ENCODE peak calls at places on chromosome 1, in five cellular contexts. X is left lung; F is naive thymus-derived CD8-positive, alpha-beta T cell; P is RWPE1; D is NCI-H1694 treated with DMSO at 0.1 percent for 48 hours. L is an unnamed sample.
A peak's percentile ranks its signal among the peaks of the same experiment; 100 is the strongest.

GRCh38 chr1:54158071-54158470 is 5.3 kb upstream of the CDCP2 start:
- DNase-seq in X (no peak), F (no peak), P (peak; percentile 59), D (no peak), L (no peak)

GRCh38 chr1:2506901-2507565 is 19.4 kb downstream of the PANK4 start:
- DNase-seq in X (no peak), F (no peak), P (no peak), D (no peak), L (no peak)

GRCh38 chr1:95282496-95282850 is 48.5 kb downstream of the RWDD3 start:
- DNase-seq in X (no peak), F (no peak), P (no peak), D (no peak), L (peak; percentile 18)

GRCh38 chr1:53549781-53550180 is 90.6 kb downstream of the DMRTB1 start:
- DNase-seq in X (no peak), F (no peak), P (no peak), D (no peak), L (no peak)

GRCh38 chr1:21058035-21058793 is 118.5 kb downstream of the EIF4G3 start:
- DNase-seq in X (no peak), F (no peak), P (no peak), D (no peak), L (no peak)

GRCh38 chr1:15196807-15197530 is 43.4 kb downstream of the TMEM51 start:
- DNase-seq in X (peak; percentile 71), F (no peak), P (no peak), D (no peak), L (no peak)

GRCh38 chr1:116472431-116472961 is 98.3 kb downstream of the CD58 start:
- DNase-seq in X (no peak), F (no peak), P (no peak), D (no peak), L (no peak)

GRCh38 chr1:78292361-78292760 is 198.4 kb upstream of the PTGFR start:
- DNase-seq in X (no peak), F (no peak), P (no peak), D (no peak), L (no peak)

GRCh38 chr1:186188004-186188539 is 187.0 kb downstream of the TPR start:
- DNase-seq in X (no peak), F (no peak), P (peak; percentile 82), D (no peak), L (no peak)

GRCh38 chr1:1246601-1247340 is at the start of gene C1QTNF12:
- DNase-seq in X (no peak), F (no peak), P (no peak), D (no peak), L (peak; percentile 57)

GRCh38 chr1:226135059-226135651 is 51.4 kb downstream of the ACBD3 start:
- DNase-seq in X (peak; percentile 66), F (no peak), P (no peak), D (peak; percentile 93), L (no peak)

GRCh38 chr1:152110365-152110859 is 4.8 kb downstream of the TCHH start:
- DNase-seq in X (peak; percentile 37), F (no peak), P (peak; percentile 36), D (no peak), L (no peak)

GRCh38 chr1:217076902-217077301 is 353.7 kb upstream of the ESRRG start:
- DNase-seq in X (no peak), F (no peak), P (no peak), D (no peak), L (peak; percentile 74)

GRCh38 chr1:91697322-91698260 is 188.4 kb downstream of the TGFBR3 start:
- DNase-seq in X (no peak), F (peak; percentile 45), P (no peak), D (no peak), L (no peak)

GRCh38 chr1:219965285-219965684 is 36.9 kb upstream of the SLC30A10 start:
- DNase-seq in X (no peak), F (no peak), P (no peak), D (no peak), L (no peak)

GRCh38 chr1:9838946-9839345 is 15.2 kb upstream of the CLSTN1 start:
- DNase-seq in X (peak; percentile 22), F (no peak), P (no peak), D (no peak), L (peak; percentile 35)

GRCh38 chr1:156949127-156949526 is 28.7 kb downstream of the LRRC71 start:
- DNase-seq in X (no peak), F (no peak), P (no peak), D (no peak), L (no peak)

GRCh38 chr1:162538815-162539431 is 22.6 kb upstream of the UAP1 start:
- DNase-seq in X (no peak), F (no peak), P (peak; percentile 80), D (no peak), L (no peak)

GRCh38 chr1:39110325-39110851 is 84.2 kb downstream of the NDUFS5 start:
- DNase-seq in X (peak; percentile 42), F (no peak), P (peak; percentile 53), D (no peak), L (no peak)

GRCh38 chr1:17370618-17371017 is 1.4 kb upstream of the PADI6 start:
- DNase-seq in X (no peak), F (peak; percentile 5), P (peak; percentile 62), D (peak; percentile 1), L (peak; percentile 59)

GRCh38 chr1:3323021-3323790 is 131.3 kb upstream of the ARHGEF16 start:
- DNase-seq in X (peak; percentile 52), F (no peak), P (no peak), D (no peak), L (no peak)

GRCh38 chr1:172148213-172148612 is 272.3 kb upstream of the C1orf105 start:
- DNase-seq in X (no peak), F (no peak), P (no peak), D (no peak), L (no peak)

GRCh38 chr1:55060133-55060999 is 21.0 kb downstream of the PCSK9 start:
- DNase-seq in X (no peak), F (no peak), P (no peak), D (peak; percentile 43), L (no peak)

GRCh38 chr1:239387304-239388231 is 1.2 kb downstream of the CHRM3 start:
- DNase-seq in X (no peak), F (no peak), P (no peak), D (no peak), L (no peak)

GRCh38 chr1:20301463-20302092 is 10.9 kb downstream of the VWA5B1 start:
- DNase-seq in X (no peak), F (no peak), P (no peak), D (no peak), L (no peak)

GRCh38 chr1:203325004-203325417 is 19.7 kb downstream of the BTG2 start:
- DNase-seq in X (peak; percentile 53), F (peak; percentile 37), P (no peak), D (peak; percentile 43), L (peak; percentile 57)

GRCh38 chr1:174995121-174995520 is 4.6 kb upstream of the CACYBP start:
- DNase-seq in X (no peak), F (no peak), P (no peak), D (no peak), L (no peak)

GRCh38 chr1:3577711-3578432 is 33.4 kb downstream of the MEGF6 start:
- DNase-seq in X (no peak), F (no peak), P (no peak), D (no peak), L (no peak)

GRCh38 chr1:208203127-208203847 is 40.9 kb downstream of the PLXNA2 start:
- DNase-seq in X (peak; percentile 61), F (no peak), P (no peak), D (peak; percentile 72), L (peak; percentile 55)

GRCh38 chr1:55612988-55613387 is 397.8 kb upstream of the USP24 start:
- DNase-seq in X (no peak), F (no peak), P (no peak), D (no peak), L (no peak)

GRCh38 chr1:63873751-63874150 is 99.9 kb downstream of the ROR1 start:
- DNase-seq in X (no peak), F (no peak), P (no peak), D (no peak), L (no peak)

GRCh38 chr1:6860401-6860800 is 75.1 kb downstream of the CAMTA1 start:
- DNase-seq in X (no peak), F (no peak), P (no peak), D (no peak), L (no peak)

GRCh38 chr1:156767879-156768608 is 709 bp downstream of the PRCC start:
- DNase-seq in X (peak; percentile 41), F (peak; percentile 27), P (no peak), D (no peak), L (peak; percentile 39)

GRCh38 chr1:38006008-38006828 is 904 bp upstream of the FHL3 start:
- DNase-seq in X (no peak), F (no peak), P (no peak), D (no peak), L (no peak)

GRCh38 chr1:20981903-20982695 is 194.6 kb downstream of the EIF4G3 start:
- DNase-seq in X (no peak), F (no peak), P (no peak), D (no peak), L (no peak)

GRCh38 chr1:235158680-235159079 is 2.4 kb downstream of the RBM34 start:
- DNase-seq in X (no peak), F (no peak), P (no peak), D (no peak), L (peak; percentile 6)

GRCh38 chr1:237695878-237696277 is 194.8 kb downstream of the ZP4 start:
- DNase-seq in X (no peak), F (no peak), P (no peak), D (no peak), L (no peak)

GRCh38 chr1:112887599-112888303 is 68.2 kb downstream of the SLC16A1 start:
- DNase-seq in X (no peak), F (no peak), P (no peak), D (no peak), L (no peak)

GRCh38 chr1:1250828-1251284 is 4.3 kb upstream of the C1QTNF12 start:
- DNase-seq in X (no peak), F (peak; percentile 81), P (peak; percentile 77), D (peak; percentile 31), L (no peak)

GRCh38 chr1:100924212-100924611 is 28.3 kb downstream of the SLC30A7 start:
- DNase-seq in X (no peak), F (no peak), P (no peak), D (no peak), L (no peak)

L was measured in NCI-H526.